ENCODE peak calls at places on chromosomes 12 and 14, in nine cellular contexts. One of them, this sample, is unnamed.

GRCh38 chr14:70988452-70988851 is 81.2 kb downstream of the PCNX1 start:
- DNase-seq in breast epithelium: no peak
- DNase-seq in Peyer's patch: no peak
- DNase-seq in heart left ventricle: no peak
- DNase-seq in transverse colon: no peak
- DNase-seq in uterus: no peak
- DNase-seq in body of pancreas: no peak
- DNase-seq in right lobe of liver: no peak
- DNase-seq in GM12891: no peak
- DNase-seq in this sample: no peak

GRCh38 chr12:24232531-24232930 is 283.1 kb upstream of the SOX5 start:
- DNase-seq in breast epithelium: no peak
- DNase-seq in Peyer's patch: no peak
- DNase-seq in heart left ventricle: no peak
- DNase-seq in transverse colon: no peak
- DNase-seq in uterus: no peak
- DNase-seq in body of pancreas: no peak
- DNase-seq in right lobe of liver: no peak
- DNase-seq in GM12891: no peak
- DNase-seq in this sample: no peak

GRCh38 chr12:109156036-109156435 is 39.6 kb downstream of the ACACB start:
- DNase-seq in breast epithelium: no peak
- DNase-seq in Peyer's patch: no peak
- DNase-seq in heart left ventricle: no peak
- DNase-seq in transverse colon: no peak
- DNase-seq in uterus: no peak
- DNase-seq in body of pancreas: no peak
- DNase-seq in right lobe of liver: no peak
- DNase-seq in GM12891: no peak
- DNase-seq in this sample: no peak

GRCh38 chr12:46389130-46389616 is 16.6 kb upstream of the SLC38A2 start:
- DNase-seq in breast epithelium: no peak
- DNase-seq in Peyer's patch: no peak
- DNase-seq in heart left ventricle: no peak
- DNase-seq in transverse colon: no peak
- DNase-seq in uterus: no peak
- DNase-seq in body of pancreas: no peak
- DNase-seq in right lobe of liver: no peak
- DNase-seq in GM12891: no peak
- DNase-seq in this sample: no peak

GRCh38 chr14:66495214-66496098 is 9.3 kb downstream of the CCDC196 start:
- DNase-seq in breast epithelium: peak; percentile 19
- DNase-seq in Peyer's patch: no peak
- DNase-seq in heart left ventricle: no peak
- DNase-seq in transverse colon: peak; percentile 33
- DNase-seq in uterus: peak; percentile 17
- DNase-seq in body of pancreas: peak; percentile 67
- DNase-seq in right lobe of liver: peak; percentile 57
- DNase-seq in GM12891: peak; percentile 2
- DNase-seq in this sample: no peak

GRCh38 chr14:91029451-91030217 is 30.8 kb downstream of the RPS6KA5 start:
- DNase-seq in breast epithelium: no peak
- DNase-seq in Peyer's patch: no peak
- DNase-seq in heart left ventricle: no peak
- DNase-seq in transverse colon: no peak
- DNase-seq in uterus: no peak
- DNase-seq in body of pancreas: no peak
- DNase-seq in right lobe of liver: no peak
- DNase-seq in GM12891: no peak
- DNase-seq in this sample: no peak

GRCh38 chr14:38137005-38137404 is 70.7 kb upstream of the SSTR1 start:
- DNase-seq in breast epithelium: no peak
- DNase-seq in Peyer's patch: no peak
- DNase-seq in heart left ventricle: no peak
- DNase-seq in transverse colon: no peak
- DNase-seq in uterus: no peak
- DNase-seq in body of pancreas: no peak
- DNase-seq in right lobe of liver: no peak
- DNase-seq in GM12891: no peak
- DNase-seq in this sample: no peak

GRCh38 chr14:71437870-71438269 is 494.4 kb upstream of the RGS6 start:
- DNase-seq in breast epithelium: no peak
- DNase-seq in Peyer's patch: no peak
- DNase-seq in heart left ventricle: no peak
- DNase-seq in transverse colon: no peak
- DNase-seq in uterus: no peak
- DNase-seq in body of pancreas: no peak
- DNase-seq in right lobe of liver: no peak
- DNase-seq in GM12891: no peak
- DNase-seq in this sample: no peak

GRCh38 chr14:103711516-103712431 is 3.5 kb downstream of the XRCC3 start:
- DNase-seq in breast epithelium: peak; percentile 81
- DNase-seq in Peyer's patch: peak; percentile 80
- DNase-seq in heart left ventricle: no peak
- DNase-seq in transverse colon: peak; percentile 77
- DNase-seq in uterus: peak; percentile 47
- DNase-seq in body of pancreas: peak; percentile 67
- DNase-seq in right lobe of liver: no peak
- DNase-seq in GM12891: no peak
- DNase-seq in this sample: no peak

GRCh38 chr14:51400142-51400541 is 160.1 kb downstream of the TMX1 start:
- DNase-seq in breast epithelium: no peak
- DNase-seq in Peyer's patch: no peak
- DNase-seq in heart left ventricle: no peak
- DNase-seq in transverse colon: no peak
- DNase-seq in uterus: no peak
- DNase-seq in body of pancreas: no peak
- DNase-seq in right lobe of liver: no peak
- DNase-seq in GM12891: no peak
- DNase-seq in this sample: no peak

GRCh38 chr12:95738024-95738611 is 52.4 kb downstream of the NTN4 start:
- DNase-seq in breast epithelium: no peak
- DNase-seq in Peyer's patch: peak; percentile 46
- DNase-seq in heart left ventricle: no peak
- DNase-seq in transverse colon: peak; percentile 34
- DNase-seq in uterus: no peak
- DNase-seq in body of pancreas: peak; percentile 70
- DNase-seq in right lobe of liver: no peak
- DNase-seq in GM12891: no peak
- DNase-seq in this sample: no peak

GRCh38 chr12:31406345-31406744 is 80.4 kb upstream of the SINHCAF start:
- DNase-seq in breast epithelium: no peak
- DNase-seq in Peyer's patch: no peak
- DNase-seq in heart left ventricle: no peak
- DNase-seq in transverse colon: no peak
- DNase-seq in uterus: no peak
- DNase-seq in body of pancreas: no peak
- DNase-seq in right lobe of liver: no peak
- DNase-seq in GM12891: peak; percentile 31
- DNase-seq in this sample: no peak

DNA sequence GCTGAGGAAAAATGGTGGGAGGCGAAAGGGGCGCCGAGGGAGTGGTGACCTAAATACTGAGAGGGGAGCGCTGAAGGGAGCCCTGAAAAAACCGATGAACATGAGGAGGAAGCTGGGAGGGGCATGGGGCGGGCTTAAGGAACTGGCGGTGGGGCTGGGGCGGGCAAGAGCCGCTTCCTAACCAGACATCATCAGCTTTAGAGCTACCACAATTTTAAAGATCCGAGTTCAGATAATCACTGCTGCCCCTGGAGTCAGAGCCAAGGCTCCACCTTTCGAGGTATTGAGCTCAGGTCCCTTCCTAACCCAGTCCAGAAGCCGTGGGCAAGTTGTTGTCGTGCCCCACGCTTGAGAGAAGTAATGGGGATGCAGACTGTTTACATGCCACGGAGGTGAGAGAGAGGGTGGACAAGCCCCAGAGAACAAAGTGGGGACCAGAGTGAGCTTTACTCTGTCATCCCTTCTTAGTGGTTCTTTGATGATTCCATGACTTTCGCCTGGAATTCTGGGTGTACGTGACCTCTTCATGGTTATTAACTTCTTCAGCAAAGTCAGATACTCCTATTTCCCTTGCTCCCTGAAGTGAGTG is 393 bp downstream of the ORMDL2 start:
- DNase-seq in breast epithelium: no peak
- DNase-seq in Peyer's patch: no peak
- DNase-seq in heart left ventricle: no peak
- DNase-seq in transverse colon: no peak
- DNase-seq in uterus: no peak
- DNase-seq in body of pancreas: no peak
- DNase-seq in right lobe of liver: no peak
- DNase-seq in GM12891: no peak
- DNase-seq in this sample: peak; percentile 40
- TF ChIP-seq POLR2A in breast epithelium: no peak
- TF ChIP-seq POLR2A in Peyer's patch: no peak
- TF ChIP-seq POLR2A in heart left ventricle: no peak
- TF ChIP-seq POLR2A in transverse colon: no peak
- TF ChIP-seq POLR2A in uterus: no peak
- TF ChIP-seq POLR2A in body of pancreas: no peak
- TF ChIP-seq POLR2A in right lobe of liver: no peak
- TF ChIP-seq POLR2A in GM12891: peak; percentile 57
- TF ChIP-seq POLR2A in this sample: no peak

DNA sequence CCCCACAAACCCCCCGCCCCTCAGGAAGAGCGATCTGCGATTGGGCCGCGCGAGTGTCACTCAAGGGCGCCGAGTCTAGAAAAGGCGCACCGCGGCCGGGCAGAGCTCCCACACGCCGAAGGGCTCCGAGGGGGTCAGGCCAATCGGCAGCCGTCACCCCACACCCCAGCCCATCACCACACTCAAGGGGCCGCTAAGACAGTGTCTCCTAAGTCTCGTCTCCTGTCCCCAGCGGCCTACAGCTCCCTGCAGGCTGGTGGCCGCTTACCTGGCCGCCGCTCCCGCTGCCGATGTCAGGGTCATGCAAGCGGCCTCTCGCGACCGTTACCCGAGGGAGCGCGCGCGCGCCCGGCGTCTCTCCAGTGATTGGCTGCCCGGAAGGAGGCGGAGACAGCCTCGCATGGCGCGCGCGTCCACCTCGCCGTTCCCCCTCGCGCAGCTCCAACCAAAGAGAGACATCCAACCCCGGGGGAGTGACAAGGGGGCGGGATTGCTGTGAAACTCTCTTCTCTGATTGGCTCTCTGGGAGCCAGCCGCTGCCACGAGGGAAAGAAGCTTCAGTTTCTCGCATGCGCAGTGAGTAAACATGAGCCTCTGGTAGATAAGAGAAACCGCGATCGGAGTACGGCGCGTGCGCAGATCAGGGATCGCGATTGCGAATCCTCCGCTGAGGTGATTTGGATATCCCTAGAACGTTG is at the start of the genes MPHOSPH9 and MTRFR:
- DNase-seq in breast epithelium: peak; percentile 99
- DNase-seq in Peyer's patch: peak; percentile 99
- DNase-seq in heart left ventricle: peak; percentile 98
- DNase-seq in transverse colon: peak; percentile 99
- DNase-seq in uterus: peak; percentile 99
- DNase-seq in body of pancreas: peak; percentile 100
- DNase-seq in right lobe of liver: peak; percentile 99
- DNase-seq in GM12891: peak; percentile 86
- DNase-seq in this sample: peak; percentile 89
- TF ChIP-seq POLR2A in breast epithelium: peak; percentile 80
- TF ChIP-seq POLR2A in Peyer's patch: peak; percentile 95
- TF ChIP-seq POLR2A in heart left ventricle: peak; percentile 98
- TF ChIP-seq POLR2A in transverse colon: peak; percentile 97
- TF ChIP-seq POLR2A in uterus: peak; percentile 97
- TF ChIP-seq POLR2A in body of pancreas: peak; percentile 97
- TF ChIP-seq POLR2A in right lobe of liver: peak; percentile 99
- TF ChIP-seq POLR2A in GM12891: peak; percentile 99
- TF ChIP-seq POLR2A in this sample: peak; percentile 98

DNA sequence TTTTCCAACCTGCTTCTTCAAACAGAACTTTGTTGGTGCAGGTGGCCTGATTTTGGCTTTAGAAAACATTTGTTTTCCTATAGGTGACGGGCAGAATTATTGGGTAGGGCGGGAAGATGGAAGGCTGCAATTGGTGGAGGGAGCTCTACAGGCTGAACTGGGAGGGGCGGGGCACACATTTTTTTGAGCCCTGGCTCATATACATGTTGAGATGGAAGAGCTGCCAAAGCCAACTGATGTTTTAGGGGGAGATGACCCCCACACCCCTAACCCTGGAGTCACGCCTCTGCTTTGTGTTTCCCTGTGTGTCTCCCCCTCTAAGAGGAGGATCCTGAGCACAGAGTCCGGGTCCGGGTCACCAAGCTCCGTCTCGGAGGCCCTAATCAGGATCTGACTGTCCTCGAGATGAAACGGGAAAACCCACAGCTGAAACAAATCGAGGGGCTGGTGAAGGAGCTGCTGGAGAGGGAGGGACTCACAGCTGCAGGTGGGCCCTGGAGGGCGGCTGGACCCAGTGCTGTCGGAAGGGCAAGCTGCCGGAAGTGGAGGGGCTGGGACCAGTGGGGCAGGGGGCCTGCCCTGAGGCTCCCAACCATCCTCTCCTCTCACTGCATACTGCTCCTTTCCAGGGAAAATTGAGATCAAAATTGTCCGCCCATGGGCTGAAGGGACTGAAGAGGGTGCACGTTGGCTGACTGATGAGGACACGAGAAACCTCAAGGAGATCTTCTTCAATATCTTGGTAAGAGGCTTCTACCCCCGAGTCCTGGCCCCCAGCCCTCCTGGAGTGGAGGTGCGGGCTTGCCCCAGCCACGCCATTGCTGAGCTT is 18.6 kb downstream of the AGAP2 start:
- DNase-seq in breast epithelium: peak; percentile 13
- DNase-seq in Peyer's patch: no peak
- DNase-seq in heart left ventricle: no peak
- DNase-seq in transverse colon: no peak
- DNase-seq in uterus: no peak
- DNase-seq in body of pancreas: no peak
- DNase-seq in right lobe of liver: no peak
- DNase-seq in GM12891: peak; percentile 8
- DNase-seq in this sample: no peak
- TF ChIP-seq POLR2A in breast epithelium: no peak
- TF ChIP-seq POLR2A in Peyer's patch: no peak
- TF ChIP-seq POLR2A in heart left ventricle: no peak
- TF ChIP-seq POLR2A in transverse colon: no peak
- TF ChIP-seq POLR2A in uterus: no peak
- TF ChIP-seq POLR2A in body of pancreas: no peak
- TF ChIP-seq POLR2A in right lobe of liver: no peak
- TF ChIP-seq POLR2A in GM12891: no peak
- TF ChIP-seq POLR2A in this sample: no peak

DNA sequence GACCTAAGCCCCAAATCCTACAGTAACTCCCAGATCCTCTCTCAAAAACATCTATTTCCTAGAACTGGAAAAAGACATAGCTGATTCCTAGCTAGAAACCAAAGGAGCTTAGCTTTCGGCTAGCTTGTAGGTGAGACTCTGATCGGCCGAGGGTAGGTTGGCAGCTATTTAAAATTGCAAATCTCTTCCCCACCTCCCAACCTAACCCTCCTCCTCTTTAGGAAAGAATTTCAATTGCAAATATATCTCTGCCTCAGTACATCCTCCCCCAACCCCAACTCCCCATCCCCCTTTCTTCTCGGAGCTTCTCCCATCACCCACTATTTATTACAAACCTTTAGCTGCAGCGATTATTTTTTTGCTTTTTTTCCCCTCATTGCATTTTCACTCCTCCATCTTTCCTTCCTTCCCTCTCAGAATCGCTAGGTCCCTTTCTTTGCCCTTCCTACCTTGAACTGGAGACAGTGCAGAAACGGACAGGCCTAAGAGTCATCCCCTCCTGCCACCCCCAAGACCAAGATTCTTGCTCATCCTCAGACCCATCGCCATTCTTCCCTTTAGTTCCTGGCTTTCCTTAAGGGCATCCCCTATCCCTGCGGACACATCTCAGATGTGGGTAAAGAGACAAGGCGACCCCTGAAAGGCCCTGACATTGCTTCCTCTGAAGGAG is 13.4 kb downstream of the ZFHX2 start:
- DNase-seq in breast epithelium: no peak
- DNase-seq in Peyer's patch: no peak
- DNase-seq in heart left ventricle: no peak
- DNase-seq in transverse colon: no peak
- DNase-seq in uterus: no peak
- DNase-seq in body of pancreas: no peak
- DNase-seq in right lobe of liver: no peak
- DNase-seq in GM12891: no peak
- DNase-seq in this sample: no peak
- TF ChIP-seq POLR2A in breast epithelium: no peak
- TF ChIP-seq POLR2A in Peyer's patch: no peak
- TF ChIP-seq POLR2A in heart left ventricle: no peak
- TF ChIP-seq POLR2A in transverse colon: no peak
- TF ChIP-seq POLR2A in uterus: no peak
- TF ChIP-seq POLR2A in body of pancreas: no peak
- TF ChIP-seq POLR2A in right lobe of liver: no peak
- TF ChIP-seq POLR2A in GM12891: no peak
- TF ChIP-seq POLR2A in this sample: no peak

This sample was measured in H54.